ENCODE peak calls at places on chromosomes 16 and 17, in four cellular contexts. D, B, X and W are unnamed samples.

GRCh38 chr16:49874613-49875237 is 18.8 kb upstream of the ZNF423 start:
- DNase-seq in X (no peak), B (no peak), D (no peak), W (no peak)

GRCh38 chr17:29038511-29039300 is 4.2 kb upstream of the PIPOX start:
- DNase-seq in B (no peak), X (no peak), D (no peak), W (no peak)

GRCh38 chr17:13589658-13590057 is 12.1 kb downstream of the HS3ST3A1 start:
- DNase-seq in D (no peak), B (no peak), X (no peak), W (no peak)

GRCh38 chr17:81422776-81423697 is 27.8 kb downstream of the BAHCC1 start:
- DNase-seq in B (no peak), D (peak), X (peak), W (no peak)

GRCh38 chr16:13325396-13325795 is 424.0 kb downstream of the SHISA9 start:
- DNase-seq in X (no peak), D (no peak), B (no peak), W (no peak)

GRCh38 chr17:40992666-40993065 is 1.3 kb downstream of the KRTAP3-3 start:
- DNase-seq in B (no peak), D (no peak), X (no peak), W (no peak)

GRCh38 chr16:72043058-72043457 is 11.2 kb upstream of the HP start:
- DNase-seq in D (no peak), B (no peak), X (no peak), W (no peak)

GRCh38 chr16:89759742-89760366 is 38.5 kb downstream of the ZNF276 start:
- DNase-seq in D (no peak), X (no peak), B (no peak), W (no peak)

GRCh38 chr16:48041861-48042435 is 113.8 kb downstream of the ABCC12 start:
- DNase-seq in X (no peak), D (no peak), B (no peak), W (no peak)

GRCh38 chr17:75539969-75540729 is 14.7 kb downstream of the LLGL2 start:
- DNase-seq in X (no peak), B (no peak), D (no peak), W (no peak)
- H2AK5ac ChIP-seq in X (no peak), B (no peak), D (no peak), W (peak)

GRCh38 chr16:28555593-28555992 is 1.9 kb downstream of the SGF29 start:
- DNase-seq in B (no peak), X (no peak), D (no peak), W (no peak)
- H3K4me3 ChIP-seq in B (no peak), X (no peak), D (no peak), W (no peak)

GRCh38 chr17:56822725-56823124 is 11.0 kb downstream of the C17orf67 start:
- DNase-seq in D (no peak), X (no peak), B (no peak), W (no peak)
- H2AK5ac ChIP-seq in D (no peak), X (no peak), B (no peak), W (no peak)

GRCh38 chr16:88698694-88699045 is 7.5 kb downstream of the RNF166 start:
- DNase-seq in B (no peak), X (no peak), D (no peak), W (no peak)

GRCh38 chr16:88700636-88701482 is 5.3 kb downstream of the RNF166 start:
- DNase-seq in D (peak), B (no peak), X (peak), W (no peak)

GRCh38 chr16:88701541-88702363 is 4.5 kb downstream of the RNF166 start:
- DNase-seq in D (no peak), B (no peak), X (no peak), W (no peak)

GRCh38 chr16:88699180-88699579 is 7.0 kb downstream of the RNF166 start:
- DNase-seq in D (no peak), B (no peak), X (no peak), W (no peak)

DNA sequence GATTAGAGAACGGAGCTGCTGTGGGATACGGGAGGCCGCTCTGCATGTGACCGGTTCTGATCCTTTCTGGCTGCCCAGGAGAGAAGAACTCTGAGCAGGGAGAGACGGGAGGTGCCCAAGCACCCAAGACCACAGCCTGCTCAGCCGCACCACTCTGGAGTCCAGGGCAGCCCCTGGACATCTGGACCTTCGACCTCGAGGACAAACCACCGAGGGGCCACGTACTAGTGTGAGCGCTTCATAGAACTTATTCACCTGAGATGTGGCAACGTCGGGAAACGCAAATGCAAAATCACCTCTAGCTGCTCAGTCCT is 5.9 kb downstream of the RNF166 start:
- DNase-seq in D (no peak), B (no peak), X (no peak), W (no peak)
- H3K4me3 ChIP-seq in D (no peak), B (no peak), X (no peak), W (no peak)

DNA sequence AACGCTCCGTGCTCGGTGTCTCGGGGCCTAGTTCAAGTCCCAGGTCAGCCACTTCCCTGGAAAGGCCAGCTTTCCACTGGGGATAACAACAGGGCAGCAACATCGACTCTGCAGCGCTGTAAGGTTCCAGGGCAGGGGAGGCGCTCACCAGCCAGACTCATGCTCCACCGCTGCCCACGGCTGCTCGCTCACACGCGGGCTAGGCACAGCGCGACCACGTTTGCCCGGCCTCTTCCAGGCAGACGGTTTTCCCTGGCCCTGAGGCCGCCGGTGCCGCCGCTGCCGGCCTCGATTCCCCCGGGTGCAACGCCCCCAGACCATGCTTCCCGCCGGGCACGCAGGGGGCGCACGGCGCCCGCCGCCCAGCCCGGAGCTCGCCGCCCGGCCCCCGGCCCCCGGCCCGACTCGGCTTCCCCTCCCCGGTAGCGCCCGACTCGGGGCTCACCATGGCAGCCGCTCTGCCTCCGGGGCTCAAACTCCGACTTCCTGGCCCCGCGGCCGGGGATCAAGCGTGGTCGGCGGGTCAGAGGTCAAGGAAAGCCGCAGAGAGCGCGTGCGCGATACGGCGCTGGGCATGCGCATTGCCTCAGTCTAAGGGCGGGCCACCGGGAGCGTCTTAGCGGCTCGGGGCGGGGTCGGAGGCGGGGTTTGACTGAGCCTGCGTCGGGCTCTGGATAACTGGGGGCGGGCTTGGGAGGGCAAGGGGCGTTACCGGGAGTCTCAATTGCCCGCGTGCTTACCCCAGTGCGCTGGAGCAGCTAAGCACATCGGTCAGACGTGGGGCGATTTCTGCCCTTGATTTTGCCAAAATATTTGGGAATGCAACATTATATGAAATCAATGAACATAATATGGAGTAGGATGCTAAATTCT is at the start of gene PAM16:
- DNase-seq in X (peak), D (peak), B (peak), W (peak)
- H2AK5ac ChIP-seq in X (no peak), D (peak), B (peak), W (peak)

GRCh38 chr17:77129568-77130301 is 11.0 kb upstream of the SEC14L1 start:
- DNase-seq in X (peak), B (no peak), D (peak), W (no peak)
- H3K4me3 ChIP-seq in X (no peak), B (no peak), D (no peak), W (no peak)

DNA sequence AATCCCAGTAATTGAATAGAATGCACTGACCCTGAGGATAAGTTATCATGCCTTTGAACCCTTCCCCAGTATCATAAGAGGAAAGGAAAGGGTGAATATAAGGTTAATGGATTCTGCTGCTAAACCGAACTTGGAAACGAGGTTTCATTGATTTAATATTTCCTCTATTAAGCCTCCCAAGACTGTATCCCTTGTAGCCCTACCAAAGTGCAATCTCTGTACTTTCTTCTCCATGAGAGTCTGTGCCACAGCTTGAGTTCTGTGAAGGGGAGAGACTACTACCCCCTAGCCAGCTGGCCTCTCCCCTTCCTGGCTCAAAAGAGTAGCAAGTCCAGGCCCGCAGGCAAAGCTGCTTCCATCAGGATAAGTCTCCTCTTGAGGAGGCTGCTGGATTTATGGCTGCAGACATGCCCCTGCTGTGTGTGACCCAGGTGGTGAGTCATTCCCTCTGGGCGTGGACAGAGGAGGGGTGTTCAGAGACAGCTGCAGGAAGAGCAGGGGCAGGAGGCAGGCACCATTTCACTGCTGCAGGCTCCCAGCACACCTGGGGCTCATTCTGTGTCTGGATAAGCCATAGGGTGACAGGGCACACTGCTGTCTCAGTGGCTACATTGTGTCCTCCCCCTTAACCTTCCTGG is 58.4 kb downstream of the TOM1L2 start:
- DNase-seq in X (peak), B (no peak), D (peak), W (no peak)
- H2AK5ac ChIP-seq in X (no peak), B (no peak), D (peak), W (no peak)